ENCODE peak calls at places on chromosomes 2 and 18, in nine cellular contexts. L, M, A, C, R, D, Z, Q and Y are unnamed samples.

GRCh38 chr2:71544919-71545571 is 91.7 kb downstream of the DYSF start:
- DNase-seq in L (no peak), M (no peak), A (no peak), C (peak; percentile 16), R (no peak), D (no peak), Z (no peak), Q (no peak), Y (no peak)

GRCh38 chr2:162636206-162636728 is 202.3 kb downstream of the KCNH7 start:
- DNase-seq in L (no peak), M (no peak), A (no peak), C (peak; percentile 19), R (no peak), D (no peak), Z (no peak), Q (no peak), Y (no peak)

GRCh38 chr2:157747695-157748370 is 119.2 kb upstream of the ACVR1C start:
- DNase-seq in L (peak; percentile 55), M (no peak), A (peak; percentile 74), C (no peak), R (no peak), D (peak; percentile 66), Z (no peak), Q (peak; percentile 82), Y (peak; percentile 92)

GRCh38 chr2:56229397-56230060 is 45.7 kb downstream of the CCDC85A start:
- DNase-seq in L (no peak), M (no peak), A (no peak), C (no peak), R (no peak), D (no peak), Z (no peak), Q (no peak), Y (peak; percentile 79)

GRCh38 chr18:5979176-5979888 is 84.0 kb upstream of the TMEM200C start:
- DNase-seq in L (no peak), M (no peak), A (no peak), C (no peak), R (no peak), D (no peak), Z (no peak), Q (no peak), Y (no peak)

GRCh38 chr18:59656488-59656887 is 40.7 kb downstream of the CCBE1 start:
- DNase-seq in L (no peak), M (no peak), A (no peak), C (no peak), R (no peak), D (no peak), Z (no peak), Q (no peak), Y (no peak)

GRCh38 chr2:42800981-42801380 is 8.6 kb upstream of the HAAO start:
- DNase-seq in L (no peak), M (no peak), A (no peak), C (no peak), R (no peak), D (no peak), Z (no peak), Q (peak; percentile 42), Y (no peak)

GRCh38 chr18:37450434-37451133 is 115.0 kb downstream of the CELF4 start:
- DNase-seq in L (no peak), M (no peak), A (peak; percentile 29), C (peak; percentile 35), R (no peak), D (no peak), Z (no peak), Q (no peak), Y (no peak)

GRCh38 chr2:39881494-39881893 is 102.4 kb upstream of the THUMPD2 start:
- DNase-seq in L (no peak), M (no peak), A (peak; percentile 28), C (no peak), R (peak; percentile 64), D (no peak), Z (no peak), Q (no peak), Y (peak; percentile 21)

GRCh38 chr2:26785431-26786206 is at the start of gene CENPA:
- DNase-seq in L (peak; percentile 99), M (peak; percentile 95), A (peak; percentile 99), C (peak; percentile 98), R (peak; percentile 99), D (peak; percentile 97), Z (peak; percentile 97), Q (peak; percentile 100), Y (peak; percentile 100)
- TF ChIP-seq CTCF in L (peak; percentile 25), M (peak; percentile 43), A (no peak), C (peak; percentile 60), R (peak; percentile 70), D (peak; percentile 52), Z (peak; percentile 47), Q (peak; percentile 28), Y (peak; percentile 3)

GRCh38 chr18:54223568-54224241 is 764 bp downstream of the MBD2 start:
- DNase-seq in L (peak; percentile 80), M (no peak), A (peak; percentile 90), C (peak; percentile 91), R (peak; percentile 77), D (peak; percentile 62), Z (peak; percentile 72), Q (peak; percentile 96), Y (peak; percentile 97)

GRCh38 chr18:54218299-54218698 is 6.2 kb downstream of the MBD2 start:
- DNase-seq in L (no peak), M (no peak), A (no peak), C (no peak), R (no peak), D (no peak), Z (no peak), Q (no peak), Y (no peak)

GRCh38 chr18:54220406-54220805 is 4.1 kb downstream of the MBD2 start:
- DNase-seq in L (no peak), M (no peak), A (no peak), C (no peak), R (no peak), D (no peak), Z (no peak), Q (no peak), Y (no peak)

GRCh38 chr18:54224379-54225014 is at the start of gene MBD2:
- DNase-seq in L (peak; percentile 75), M (peak; percentile 97), A (peak; percentile 96), C (peak; percentile 97), R (peak; percentile 83), D (peak; percentile 96), Z (peak; percentile 93), Q (peak; percentile 91), Y (peak; percentile 92)

DNA sequence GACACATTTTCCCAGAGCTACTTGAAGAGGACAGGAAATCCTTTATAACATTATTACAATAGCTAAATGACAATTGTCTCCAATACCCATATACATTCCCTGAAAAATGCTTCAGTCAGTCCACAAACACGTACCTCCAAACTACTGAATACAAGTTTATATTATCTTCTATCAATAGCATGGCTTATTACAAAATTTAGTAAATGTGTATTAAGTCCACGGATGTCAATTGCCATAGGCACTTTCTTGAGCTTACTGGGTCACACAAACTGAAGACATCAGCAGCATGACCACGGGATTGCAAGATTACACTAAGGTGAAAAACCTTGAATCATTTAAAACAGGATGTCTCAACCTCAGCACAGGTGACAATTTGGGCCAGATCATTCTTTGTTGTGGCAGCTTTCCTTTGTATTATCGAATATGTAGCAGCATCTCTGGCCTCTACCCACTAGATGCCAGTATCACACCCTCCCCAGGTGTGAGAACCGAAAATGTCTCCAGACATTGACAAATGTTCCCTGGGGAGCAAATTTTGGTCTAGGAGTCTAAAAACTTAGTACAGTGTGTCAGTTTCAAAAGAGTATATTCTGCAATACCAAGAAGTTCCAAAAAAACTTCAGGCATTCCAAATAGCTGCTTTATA is 1.4 kb downstream of the MBD2 start:
- DNase-seq in L (no peak), M (no peak), A (no peak), C (peak; percentile 33), R (no peak), D (no peak), Z (peak; percentile 23), Q (peak; percentile 2), Y (no peak)
- TF ChIP-seq CTCF in L (no peak), M (no peak), A (no peak), C (peak; percentile 46), R (peak; percentile 56), D (peak; percentile 31), Z (no peak), Q (no peak), Y (no peak)

GRCh38 chr2:33412920-33413319 is 63.5 kb upstream of the RASGRP3 start:
- DNase-seq in L (no peak), M (no peak), A (no peak), C (no peak), R (no peak), D (no peak), Z (no peak), Q (peak; percentile 83), Y (peak; percentile 82)
- TF ChIP-seq CTCF in L (peak; percentile 65), M (peak; percentile 36), A (peak; percentile 50), C (peak; percentile 17), R (peak; percentile 35), D (peak; percentile 52), Z (no peak), Q (peak; percentile 63), Y (peak; percentile 67)

DNA sequence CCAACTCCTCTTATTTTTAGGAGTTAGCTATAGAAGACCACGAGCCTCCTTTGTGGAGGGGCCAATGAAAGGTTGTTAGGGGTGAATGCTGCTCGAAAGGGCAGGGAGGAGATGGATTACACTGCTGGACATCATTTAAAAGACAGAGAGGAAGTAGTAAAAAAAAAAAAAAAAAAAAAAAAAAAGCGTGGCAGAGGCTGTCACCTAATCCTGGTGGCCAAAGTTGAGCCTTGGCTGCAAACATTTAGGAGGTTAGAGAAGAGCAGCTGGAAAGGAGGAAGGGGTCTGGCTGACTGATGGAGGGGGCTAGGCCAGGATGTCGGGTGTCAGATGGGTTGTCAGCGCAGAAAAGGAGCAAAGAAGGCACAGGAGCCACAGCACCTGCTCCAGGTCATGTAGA is 139.1 kb upstream of the KLF7 start:
- DNase-seq in L (no peak), M (no peak), A (no peak), C (no peak), R (no peak), D (no peak), Z (no peak), Q (no peak), Y (no peak)
- TF ChIP-seq CTCF in L (no peak), M (no peak), A (no peak), C (no peak), R (no peak), D (no peak), Z (no peak), Q (no peak), Y (no peak)